ENCODE peak calls at places on chromosomes 2 and 18, in eight cellular contexts. D is stimulated activated CD8-positive, alpha-beta memory T cell treated with anti-CD3 and anti-CD28 coated beads, Interleukin-2, amount 100 ng/mL, for 1 hour; I is sigmoid colon; F is Peyer's patch; P is NCI-H345; V is HL-60; H is brain microvascular endothelial cell; Z is iris pigment epithelial cell. E is an unnamed sample.

GRCh38 chr2:105990624-105991023 is 203.5 kb downstream of the UXS1 start:
- DNase-seq in D (no peak), I (no peak), F (no peak), P (no peak), V (no peak), H (no peak), Z (no peak), E (no peak)

GRCh38 chr2:230846360-230846759 is 18.4 kb upstream of the ITM2C start:
- DNase-seq in D (no peak), I (no peak), F (no peak), P (no peak), V (no peak), H (no peak), Z (no peak), E (no peak)

GRCh38 chr18:33132657-33133056 is 307.9 kb downstream of the CCDC178 start:
- DNase-seq in D (no peak), I (no peak), F (no peak), P (no peak), V (no peak), H (no peak), Z (no peak), E (no peak)

GRCh38 chr2:238148981-238149380 is 9.8 kb upstream of the ERFE start:
- DNase-seq in D (no peak), I (no peak), F (no peak), P (no peak), V (no peak), H (no peak), Z (no peak), E (no peak)

GRCh38 chr2:69554568-69554967 is 89.0 kb downstream of the AAK1 start:
- DNase-seq in D (no peak), I (no peak), F (no peak), P (no peak), V (no peak), H (no peak), Z (no peak), E (no peak)

GRCh38 chr2:24930768-24931167 is 10.7 kb upstream of the ADCY3 start:
- DNase-seq in D (no peak), I (no peak), F (peak), P (no peak), V (no peak), H (no peak), Z (no peak), E (no peak)

GRCh38 chr18:39480494-39481245 is 1915.1 kb upstream of the CELF4 start:
- DNase-seq in D (no peak), I (no peak), F (no peak), P (no peak), V (no peak), H (no peak), Z (no peak), E (peak)

GRCh38 chr2:205822578-205822977 is 140.3 kb downstream of the NRP2 start:
- DNase-seq in D (no peak), I (no peak), F (no peak), P (no peak), V (no peak), H (no peak), Z (peak), E (no peak)

GRCh38 chr18:46497129-46497528 is 159.9 kb downstream of the LOXHD1 start:
- DNase-seq in D (no peak), I (peak), F (no peak), P (no peak), V (peak), H (peak), Z (peak), E (no peak)

GRCh38 chr2:219607931-219608330 is 10.3 kb downstream of the STK11IP start:
- DNase-seq in D (no peak), I (no peak), F (no peak), P (no peak), V (peak), H (no peak), Z (no peak), E (no peak)

GRCh38 chr2:45466045-45466444 is 145.0 kb downstream of the SRBD1 start:
- DNase-seq in D (no peak), I (no peak), F (no peak), P (peak), V (no peak), H (no peak), Z (no peak), E (no peak)

GRCh38 chr2:172395503-172395902 is 31.9 kb upstream of the ITGA6 start:
- DNase-seq in D (no peak), I (no peak), F (no peak), P (no peak), V (peak), H (no peak), Z (no peak), E (no peak)

GRCh38 chr18:12946549-12947354 is 1.1 kb upstream of the SEH1L start:
- DNase-seq in D (no peak), I (peak), F (no peak), P (peak), V (peak), H (peak), Z (peak), E (peak)

GRCh38 chr18:58256316-58257080 is 212.5 kb downstream of the NEDD4L start:
- DNase-seq in D (no peak), I (no peak), F (no peak), P (no peak), V (no peak), H (no peak), Z (no peak), E (no peak)

GRCh38 chr2:221431477-221431876 is 140.6 kb downstream of the EPHA4 start:
- DNase-seq in D (no peak), I (no peak), F (no peak), P (peak), V (no peak), H (no peak), Z (no peak), E (no peak)

E was measured in fibroblast of the conjunctiva.